ENCODE peak calls at places on chromosomes 2 and 18, in six cellular contexts. D is stomach, K is sigmoid colon, X is A549, Q is K562, W is GM12878. M is an unnamed sample.

GRCh38 chr2:129103922-129104878 is 785.5 kb upstream of the HS6ST1 start:
- DNase-seq in Q (no peak), D (no peak), X (no peak), K (no peak), W (no peak), M (no peak)

GRCh38 chr2:105645971-105646370 is 98.7 kb upstream of the NCK2 start:
- DNase-seq in Q (no peak), X (no peak), W (no peak), K (no peak), D (no peak), M (no peak)

GRCh38 chr18:10856146-10856545 is 293.2 kb downstream of the PIEZO2 start:
- DNase-seq in X (no peak), D (no peak), Q (no peak), W (no peak), K (no peak), M (no peak)

GRCh38 chr2:75557474-75558131 is 3.1 kb downstream of the EVA1A start:
- DNase-seq in K (no peak), D (no peak), X (no peak), Q (no peak), W (no peak), M (no peak)

GRCh38 chr2:201500534-201500933 is 49.0 kb downstream of the STRADB start:
- DNase-seq in Q (no peak), K (no peak), X (no peak), W (no peak), D (no peak), M (no peak)

GRCh38 chr2:203105996-203106395 is 91.3 kb downstream of the NBEAL1 start:
- DNase-seq in W (no peak), D (no peak), K (no peak), X (peak; percentile 1), Q (no peak), M (no peak)

GRCh38 chr18:63297678-63298392 is 21.7 kb downstream of the BCL2 start:
- DNase-seq in X (no peak), D (no peak), W (no peak), Q (no peak), K (no peak), M (no peak)

GRCh38 chr2:236552586-236552985 is 17.0 kb upstream of the ACKR3 start:
- DNase-seq in K (no peak), X (no peak), D (no peak), W (no peak), Q (no peak), M (no peak)

GRCh38 chr18:76450912-76451421 is 44.1 kb downstream of the ZNF516 start:
- DNase-seq in W (peak; percentile 37), Q (no peak), K (peak; percentile 79), X (no peak), D (no peak), M (peak; percentile 48)

GRCh38 chr2:233209117-233209977 is 42.1 kb upstream of the ATG16L1 start:
- DNase-seq in X (peak; percentile 28), W (no peak), K (no peak), D (no peak), Q (no peak), M (no peak)

GRCh38 chr2:112137516-112138142 is 556 bp upstream of the FBLN7 start:
- DNase-seq in D (no peak), W (no peak), K (no peak), X (no peak), Q (no peak), M (no peak)

GRCh38 chr2:75375646-75376582 is 176.6 kb upstream of the TACR1 start:
- DNase-seq in D (no peak), W (no peak), K (no peak), Q (no peak), X (no peak), M (no peak)

GRCh38 chr2:20448246-20449046 is 1.6 kb downstream of the RHOB start:
- DNase-seq in D (peak; percentile 36), K (peak; percentile 73), W (no peak), Q (no peak), X (peak; percentile 32), M (peak; percentile 32)

GRCh38 chr18:62999921-63000320 is 284.6 kb downstream of the PHLPP1 start:
- DNase-seq in X (no peak), D (no peak), W (no peak), Q (no peak), K (no peak), M (no peak)

GRCh38 chr2:202760848-202761247 is 110.7 kb downstream of the ICA1L start:
- DNase-seq in K (no peak), D (no peak), X (no peak), W (no peak), Q (no peak), M (no peak)

GRCh38 chr18:52348209-52348608 is 8.2 kb downstream of the DCC start:
- DNase-seq in D (no peak), X (no peak), Q (peak; percentile 24), W (no peak), K (no peak), M (no peak)

GRCh38 chr2:136188086-136188485 is 70.1 kb upstream of the CXCR4 start:
- DNase-seq in D (no peak), W (no peak), Q (no peak), K (no peak), X (no peak), M (no peak)

GRCh38 chr2:46097714-46098480 is 199.3 kb upstream of the EPAS1 start:
- DNase-seq in X (peak; percentile 76), K (peak; percentile 90), W (no peak), D (peak; percentile 74), Q (peak; percentile 13), M (peak; percentile 78)

GRCh38 chr2:207725815-207726578 is 14.6 kb downstream of the CCNYL1 start:
- DNase-seq in Q (no peak), W (no peak), X (no peak), K (no peak), D (peak; percentile 38), M (no peak)

GRCh38 chr2:62475172-62476011 is 30.6 kb downstream of the TMEM17 start:
- DNase-seq in X (no peak), W (no peak), Q (no peak), D (no peak), K (no peak), M (no peak)

GRCh38 chr2:223549215-223549614 is 52.9 kb downstream of the SCG2 start:
- DNase-seq in Q (no peak), K (no peak), X (peak; percentile 49), W (no peak), D (no peak), M (no peak)

GRCh38 chr18:582465-582864 is 2.3 kb downstream of the CETN1 start:
- DNase-seq in D (peak; percentile 31), X (no peak), W (no peak), Q (no peak), K (no peak), M (no peak)

GRCh38 chr2:189265696-189266320 is 86.2 kb upstream of the COL5A2 start:
- DNase-seq in D (no peak), Q (no peak), X (no peak), W (no peak), K (no peak), M (no peak)

GRCh38 chr2:231666171-231667095 is 41.9 kb upstream of the PTMA start:
- DNase-seq in K (peak; percentile 99), Q (peak; percentile 82), D (peak; percentile 96), X (peak; percentile 80), W (peak; percentile 86), M (peak; percentile 85)
- TF ChIP-seq EP300 in K (no peak), Q (no peak), D (no peak), X (no peak), W (peak; percentile 26), M (peak; percentile 8)

DNA sequence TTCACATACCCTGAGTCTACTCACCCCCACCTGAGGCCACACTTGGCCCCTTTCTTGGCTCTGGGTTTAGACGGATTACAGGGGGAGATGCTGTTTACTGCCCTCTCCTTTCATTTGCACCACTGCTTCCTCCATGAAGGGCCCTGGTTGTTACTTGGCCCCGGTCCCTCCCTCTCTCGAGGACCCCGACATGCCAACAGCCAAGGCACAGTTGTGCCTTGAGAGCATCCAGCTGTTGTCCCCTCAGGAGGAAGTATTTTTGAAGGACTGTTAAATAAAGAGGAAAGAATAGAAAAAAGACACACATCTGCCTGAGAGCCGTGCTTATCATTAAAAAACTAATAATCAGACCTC is 44.0 kb downstream of the ITGB1BP1 start:
- DNase-seq in X (no peak), Q (no peak), D (no peak), K (no peak), W (no peak), M (no peak)
- H3K27ac ChIP-seq in X (peak overlapping the region; percentile 96), Q (no peak overlapping the region), D (peak overlapping the region; percentile 50), K (no peak overlapping the region), W (no peak overlapping the region), M (no peak overlapping the region)

GRCh38 chr2:176687350-176687749 is 418.1 kb downstream of the MTX2 start:
- DNase-seq in Q (no peak), X (no peak), K (no peak), D (no peak), W (no peak), M (no peak)
- TF ChIP-seq EP300 in Q (no peak), X (no peak), K (no peak), D (no peak), W (no peak), M (no peak)

GRCh38 chr2:43325448-43325811 is 99.0 kb upstream of the ZFP36L2 start:
- DNase-seq in X (no peak), D (no peak), W (no peak), K (no peak), Q (no peak), M (no peak)
- H3K27ac ChIP-seq in X (no peak overlapping the region), D (peak overlapping the region; percentile 79), W (no peak overlapping the region), K (peak overlapping the region; percentile 82), Q (no peak overlapping the region), M (peak overlapping the region; percentile 27)

GRCh38 chr2:85706604-85707296 is 12.6 kb downstream of the GNLY start:
- DNase-seq in K (peak; percentile 85), Q (no peak), X (no peak), W (no peak), D (no peak), M (no peak)

GRCh38 chr2:85706063-85706462 is 11.9 kb downstream of the GNLY start:
- DNase-seq in W (no peak), D (no peak), Q (no peak), K (no peak), X (no peak), M (no peak)

GRCh38 chr2:85704800-85705679 is 10.9 kb downstream of the GNLY start:
- DNase-seq in K (no peak), D (no peak), W (peak; percentile 63), Q (no peak), X (no peak), M (no peak)

GRCh38 chr2:85704038-85704437 is 9.9 kb downstream of the GNLY start:
- DNase-seq in W (no peak), X (no peak), D (no peak), K (no peak), Q (no peak), M (no peak)

DNA sequence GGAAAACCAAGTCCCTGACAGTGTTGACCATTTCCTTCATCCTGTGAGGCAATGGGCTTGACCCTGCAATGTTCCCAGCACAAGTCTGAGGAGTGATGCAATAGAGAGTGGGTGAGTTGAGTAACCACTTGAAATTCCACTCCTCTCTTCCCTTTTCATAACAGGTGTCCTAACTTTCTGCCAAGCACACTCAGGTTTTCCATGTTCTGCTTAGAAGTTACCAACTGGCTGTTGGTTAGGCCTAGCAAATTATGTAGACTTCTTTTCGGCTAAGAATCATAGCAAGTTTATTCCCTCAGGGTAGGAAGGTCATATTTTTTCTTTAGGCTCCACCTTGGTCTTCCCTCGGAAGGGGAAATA is 11.5 kb downstream of the GNLY start:
- DNase-seq in W (no peak), X (no peak), D (peak; percentile 50), K (peak; percentile 85), Q (no peak), M (peak; percentile 76)
- TF ChIP-seq EP300 in W (no peak), X (peak; percentile 69), D (peak; percentile 77), K (peak; percentile 41), Q (peak; percentile 26), M (peak; percentile 84)

M was measured in ovary.